ENCODE peak calls at places on chromosome 10, in five cellular contexts. One of them, this sample, is unnamed.

GRCh38 chr10:124217906-124218769 is 124.7 kb upstream of the CHST15 start:
- DNase-seq in GM12878: no peak
- DNase-seq in GM12891: no peak
- DNase-seq in K562: no peak
- DNase-seq in HepG2: no peak
- DNase-seq in this sample: no peak

GRCh38 chr10:127797339-127797738 is 60.4 kb downstream of the FOXI2 start:
- DNase-seq in GM12878: no peak
- DNase-seq in GM12891: peak
- DNase-seq in K562: no peak
- DNase-seq in HepG2: peak
- DNase-seq in this sample: peak

GRCh38 chr10:1198453-1199344 is 142.5 kb downstream of the WDR37 start:
- DNase-seq in GM12878: no peak
- DNase-seq in GM12891: no peak
- DNase-seq in K562: no peak
- DNase-seq in HepG2: no peak
- DNase-seq in this sample: no peak

GRCh38 chr10:60141916-60142559 is 235.7 kb upstream of the CCDC6 start:
- DNase-seq in GM12878: no peak
- DNase-seq in GM12891: no peak
- DNase-seq in K562: no peak
- DNase-seq in HepG2: no peak
- DNase-seq in this sample: no peak

GRCh38 chr10:76301950-76302349 is 870.5 kb downstream of the LRMDA start:
- DNase-seq in GM12878: no peak
- DNase-seq in GM12891: no peak
- DNase-seq in K562: no peak
- DNase-seq in HepG2: peak
- DNase-seq in this sample: no peak

GRCh38 chr10:12181065-12181775 is 14.5 kb downstream of the NUDT5 start:
- DNase-seq in GM12878: peak
- DNase-seq in GM12891: no peak
- DNase-seq in K562: no peak
- DNase-seq in HepG2: no peak
- DNase-seq in this sample: no peak

GRCh38 chr10:127151981-127152699 is 44.3 kb downstream of the INSYN2A start:
- DNase-seq in GM12878: no peak
- DNase-seq in GM12891: no peak
- DNase-seq in K562: no peak
- DNase-seq in HepG2: peak
- DNase-seq in this sample: no peak

GRCh38 chr10:6755891-6756460 is 175.9 kb upstream of the PRKCQ start:
- DNase-seq in GM12878: no peak
- DNase-seq in GM12891: no peak
- DNase-seq in K562: no peak
- DNase-seq in HepG2: no peak
- DNase-seq in this sample: no peak

GRCh38 chr10:3858051-3858845 is 73.2 kb upstream of the KLF6 start:
- DNase-seq in GM12878: no peak
- DNase-seq in GM12891: no peak
- DNase-seq in K562: no peak
- DNase-seq in HepG2: no peak
- DNase-seq in this sample: no peak

GRCh38 chr10:62095341-62096071 is 173.1 kb downstream of the RTKN2 start:
- DNase-seq in GM12878: no peak
- DNase-seq in GM12891: no peak
- DNase-seq in K562: no peak
- DNase-seq in HepG2: peak
- DNase-seq in this sample: no peak

GRCh38 chr10:110336111-110336721 is 31.5 kb upstream of the SMNDC1 start:
- DNase-seq in GM12878: no peak
- DNase-seq in GM12891: no peak
- DNase-seq in K562: no peak
- DNase-seq in HepG2: no peak
- DNase-seq in this sample: no peak

GRCh38 chr10:95550073-95550672 is 11.0 kb downstream of the SORBS1 start:
- DNase-seq in GM12878: no peak
- DNase-seq in GM12891: no peak
- DNase-seq in K562: no peak
- DNase-seq in HepG2: no peak
- DNase-seq in this sample: no peak

GRCh38 chr10:113023017-113023416 is 73.0 kb downstream of the TCF7L2 start:
- DNase-seq in GM12878: no peak
- DNase-seq in GM12891: no peak
- DNase-seq in K562: no peak
- DNase-seq in HepG2: no peak
- DNase-seq in this sample: no peak

GRCh38 chr10:94412439-94412838 is 10.1 kb downstream of the TBC1D12 start:
- DNase-seq in GM12878: no peak
- DNase-seq in GM12891: no peak
- DNase-seq in K562: no peak
- DNase-seq in HepG2: no peak
- DNase-seq in this sample: no peak

GRCh38 chr10:80685355-80685754 is 147.7 kb downstream of the SH2D4B start:
- DNase-seq in GM12878: no peak
- DNase-seq in GM12891: no peak
- DNase-seq in K562: no peak
- DNase-seq in HepG2: peak
- DNase-seq in this sample: no peak

GRCh38 chr10:67775274-67775673 is 62.7 kb downstream of the DNAJC12 start:
- DNase-seq in GM12878: no peak
- DNase-seq in GM12891: no peak
- DNase-seq in K562: no peak
- DNase-seq in HepG2: no peak
- DNase-seq in this sample: no peak

GRCh38 chr10:96706331-96706853 is 13.9 kb downstream of the PIK3AP1 start:
- DNase-seq in GM12878: no peak
- DNase-seq in GM12891: no peak
- DNase-seq in K562: no peak
- DNase-seq in HepG2: no peak
- DNase-seq in this sample: no peak

GRCh38 chr10:21599582-21599981 is 65.5 kb downstream of the MLLT10 start:
- DNase-seq in GM12878: no peak
- DNase-seq in GM12891: no peak
- DNase-seq in K562: no peak
- DNase-seq in HepG2: no peak
- DNase-seq in this sample: no peak

GRCh38 chr10:1022413-1022812 is 3.2 kb downstream of the IDI2 start:
- DNase-seq in GM12878: no peak
- DNase-seq in GM12891: no peak
- DNase-seq in K562: no peak
- DNase-seq in HepG2: no peak
- DNase-seq in this sample: no peak

GRCh38 chr10:100185364-100186252 is at the start of gene ERLIN1:
- DNase-seq in GM12878: peak
- DNase-seq in GM12891: peak
- DNase-seq in K562: peak
- DNase-seq in HepG2: peak
- DNase-seq in this sample: peak
- TF ChIP-seq POLR2A in GM12878: peak
- TF ChIP-seq POLR2A in GM12891: peak
- TF ChIP-seq POLR2A in K562: peak
- TF ChIP-seq POLR2A in HepG2: peak
- TF ChIP-seq POLR2A in this sample: peak

GRCh38 chr10:103722632-103723031 is 132.7 kb downstream of the SH3PXD2A start:
- DNase-seq in GM12878: no peak
- DNase-seq in GM12891: no peak
- DNase-seq in K562: no peak
- DNase-seq in HepG2: no peak
- DNase-seq in this sample: no peak
- TF ChIP-seq POLR2AphosphoS5 in GM12878: no peak
- TF ChIP-seq POLR2AphosphoS5 in GM12891: no peak
- TF ChIP-seq POLR2AphosphoS5 in K562: no peak
- TF ChIP-seq POLR2AphosphoS5 in HepG2: no peak
- TF ChIP-seq POLR2AphosphoS5 in this sample: no peak

DNA sequence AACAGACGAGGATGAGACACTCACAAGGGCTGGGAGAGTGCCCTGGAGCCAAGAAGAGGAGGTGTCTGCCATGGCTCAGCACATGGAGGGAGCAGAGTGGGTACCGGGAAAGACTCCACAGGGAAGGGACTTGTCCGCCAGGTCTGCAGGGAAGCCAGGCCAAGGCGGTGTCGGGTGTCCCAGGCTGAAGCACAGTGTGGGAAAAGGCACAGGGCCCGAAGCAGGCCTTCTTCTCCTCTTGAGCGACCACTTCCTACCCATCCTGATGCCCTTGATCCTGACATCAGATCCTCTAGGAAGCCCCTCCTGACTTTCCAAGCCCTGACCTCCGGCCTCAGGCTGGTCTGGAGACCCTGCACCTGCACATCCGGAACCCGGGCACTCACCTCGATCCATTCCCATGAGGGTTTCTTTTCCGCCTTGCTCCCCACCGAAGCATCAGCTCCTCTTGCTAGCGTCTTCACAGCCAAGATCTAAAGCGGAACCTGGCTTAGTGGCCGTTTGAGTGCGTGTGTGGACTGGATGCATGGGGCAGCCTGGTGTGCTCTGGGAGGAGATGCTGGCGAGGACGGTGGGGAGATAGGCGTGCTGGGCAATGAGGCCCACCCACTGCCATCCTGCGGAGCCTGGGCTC is 8.5 kb downstream of the CALML3 start:
- DNase-seq in GM12878: no peak
- DNase-seq in GM12891: no peak
- DNase-seq in K562: no peak
- DNase-seq in HepG2: no peak
- DNase-seq in this sample: no peak
- TF ChIP-seq TAF1 in GM12878: no peak
- TF ChIP-seq TAF1 in GM12891: no peak
- TF ChIP-seq TAF1 in K562: no peak
- TF ChIP-seq TAF1 in HepG2: no peak
- TF ChIP-seq TAF1 in this sample: no peak

GRCh38 chr10:132428486-132428885 is 31.5 kb downstream of the PWWP2B start:
- DNase-seq in GM12878: no peak
- DNase-seq in GM12891: no peak
- DNase-seq in K562: no peak
- DNase-seq in HepG2: no peak
- DNase-seq in this sample: no peak
- TF ChIP-seq POLR2A in GM12878: no peak
- TF ChIP-seq POLR2A in GM12891: no peak
- TF ChIP-seq POLR2A in K562: no peak
- TF ChIP-seq POLR2A in HepG2: no peak
- TF ChIP-seq POLR2A in this sample: no peak

DNA sequence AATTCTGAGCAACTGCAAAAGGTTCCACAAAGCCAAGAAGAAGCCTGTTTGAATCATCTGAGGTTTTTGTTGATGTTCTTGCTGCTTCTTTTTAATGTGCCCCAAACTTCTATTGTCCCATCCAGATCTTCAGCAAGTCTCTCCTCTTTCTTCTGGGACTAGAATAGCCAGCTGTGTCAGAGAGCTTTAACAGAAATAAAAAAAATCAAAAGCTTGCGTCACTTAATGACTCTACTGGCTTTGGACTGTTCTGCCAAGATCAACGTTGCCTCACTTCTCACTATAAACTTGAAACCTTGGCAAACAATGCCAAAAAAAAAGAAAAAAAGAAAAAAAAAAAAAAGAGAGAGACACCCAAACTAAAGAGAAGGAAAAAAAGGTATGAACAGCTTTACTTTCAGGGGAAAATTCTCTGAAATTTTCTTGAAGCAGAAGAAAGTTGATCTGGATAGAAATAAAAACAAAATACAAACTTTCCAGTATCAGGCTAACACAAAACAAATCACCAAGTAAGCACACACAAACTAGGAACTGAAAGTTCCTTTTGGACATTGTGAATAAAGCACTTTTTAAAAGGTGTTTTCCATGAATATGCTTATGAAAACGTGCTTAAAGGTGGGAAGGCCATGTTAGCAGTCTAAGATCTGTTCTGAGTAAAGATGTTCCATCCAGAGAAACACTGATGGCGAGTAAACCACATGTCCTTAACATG is 14.8 kb downstream of the USP54 start:
- DNase-seq in GM12878: peak
- DNase-seq in GM12891: no peak
- DNase-seq in K562: no peak
- DNase-seq in HepG2: peak
- DNase-seq in this sample: no peak
- TF ChIP-seq POLR2AphosphoS5 in GM12878: no peak
- TF ChIP-seq POLR2AphosphoS5 in GM12891: no peak
- TF ChIP-seq POLR2AphosphoS5 in K562: no peak
- TF ChIP-seq POLR2AphosphoS5 in HepG2: no peak
- TF ChIP-seq POLR2AphosphoS5 in this sample: no peak

DNA sequence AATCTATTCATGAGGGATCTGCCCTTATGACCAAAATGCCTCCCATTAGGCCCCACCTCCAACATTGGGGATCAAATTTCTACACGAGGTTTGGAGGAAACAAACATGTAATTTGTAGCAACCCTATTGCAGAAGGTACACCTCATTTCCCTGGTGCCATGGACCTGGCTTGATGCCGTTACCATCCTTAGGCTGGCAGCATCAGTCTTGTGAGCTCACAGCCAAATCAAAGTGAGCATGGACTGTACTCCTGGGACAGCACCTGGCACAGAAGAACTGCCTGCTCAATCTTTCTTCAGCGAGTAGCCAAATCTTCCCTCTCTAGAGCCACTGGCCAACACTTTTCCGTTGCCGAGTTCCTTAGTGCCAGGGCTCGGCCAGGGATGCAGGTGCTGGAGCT is 6.6 kb downstream of the BTBD16 start:
- DNase-seq in GM12878: no peak
- DNase-seq in GM12891: no peak
- DNase-seq in K562: no peak
- DNase-seq in HepG2: no peak
- DNase-seq in this sample: no peak
- TF ChIP-seq TAF1 in GM12878: no peak
- TF ChIP-seq TAF1 in GM12891: no peak
- TF ChIP-seq TAF1 in K562: no peak
- TF ChIP-seq TAF1 in HepG2: no peak
- TF ChIP-seq TAF1 in this sample: no peak